ENCODE peak calls at places on chromosome 18, in seven cellular contexts. Y is neural crest cell, Z is B cell, X is memory B cell, J is Kasumi-1, U is foreskin fibroblast, S is D341Med. A is an unnamed sample.

GRCh38 chr18:79395761-79396404 is at the start of gene NFATC1:
- DNase-seq in Y (peak; percentile 55), Z (peak; percentile 87), X (peak; percentile 75), J (no peak), U (peak; percentile 76), S (peak; percentile 84), A (peak; percentile 90)

GRCh38 chr18:10488022-10488421 is 33.6 kb downstream of the APCDD1 start:
- DNase-seq in Y (no peak), Z (no peak), X (no peak), J (no peak), U (peak; percentile 83), S (no peak), A (no peak)

GRCh38 chr18:61575419-61575818 is 242.2 kb downstream of the CDH20 start:
- DNase-seq in Y (no peak), Z (no peak), X (no peak), J (no peak), U (no peak), S (no peak), A (no peak)

GRCh38 chr18:22044474-22045220 is 124.7 kb upstream of the GATA6 start:
- DNase-seq in Y (no peak), Z (no peak), X (no peak), J (no peak), U (no peak), S (no peak), A (no peak)

GRCh38 chr18:48877941-48878340 is 72.8 kb downstream of the SMAD7 start:
- DNase-seq in Y (no peak), Z (no peak), X (no peak), J (no peak), U (no peak), S (no peak), A (no peak)

GRCh38 chr18:26503382-26503781 is 45.0 kb downstream of the KCTD1 start:
- DNase-seq in Y (no peak), Z (no peak), X (no peak), J (no peak), U (no peak), S (no peak), A (no peak)

GRCh38 chr18:68549257-68549871 is 165.5 kb downstream of the TMX3 start:
- DNase-seq in Y (no peak), Z (no peak), X (no peak), J (no peak), U (peak; percentile 57), S (no peak), A (no peak)

GRCh38 chr18:57269756-57270534 is 82.4 kb upstream of the ST8SIA3 start:
- DNase-seq in Y (no peak), Z (no peak), X (no peak), J (no peak), U (no peak), S (no peak), A (no peak)

GRCh38 chr18:8990276-8991031 is 112.0 kb upstream of the NDUFV2 start:
- DNase-seq in Y (no peak), Z (no peak), X (no peak), J (no peak), U (peak; percentile 28), S (no peak), A (no peak)

GRCh38 chr18:47100214-47100831 is 50.0 kb downstream of the HDHD2 start:
- DNase-seq in Y (peak; percentile 57), Z (peak; percentile 55), X (peak; percentile 41), J (peak; percentile 23), U (peak; percentile 75), S (peak; percentile 82), A (peak; percentile 56)

GRCh38 chr18:66872277-66872676 is 268.4 kb upstream of the CDH19 start:
- DNase-seq in Y (no peak), Z (no peak), X (no peak), J (peak; percentile 42), U (peak; percentile 0), S (peak; percentile 45), A (no peak)

GRCh38 chr18:45539383-45539960 is 75.8 kb upstream of the SLC14A2 start:
- DNase-seq in Y (no peak), Z (no peak), X (no peak), J (no peak), U (no peak), S (no peak), A (no peak)

GRCh38 chr18:7000484-7001096 is 117.0 kb downstream of the LAMA1 start:
- DNase-seq in Y (no peak), Z (no peak), X (no peak), J (peak; percentile 42), U (peak; percentile 56), S (no peak), A (no peak)

GRCh38 chr18:37484893-37485834 is 80.4 kb downstream of the CELF4 start:
- DNase-seq in Y (peak; percentile 42), Z (no peak), X (no peak), J (peak; percentile 17), U (peak; percentile 55), S (peak; percentile 80), A (peak; percentile 23)

GRCh38 chr18:73462092-73462491 is 594.3 kb upstream of the NETO1 start:
- DNase-seq in Y (no peak), Z (no peak), X (no peak), J (no peak), U (peak; percentile 86), S (no peak), A (no peak)

GRCh38 chr18:833197-833596 is 21.2 kb upstream of the YES1 start:
- DNase-seq in Y (no peak), Z (no peak), X (no peak), J (no peak), U (no peak), S (no peak), A (no peak)

GRCh38 chr18:21997207-21998143 is 171.9 kb upstream of the GATA6 start:
- DNase-seq in Y (no peak), Z (peak; percentile 6), X (no peak), J (peak; percentile 91), U (peak; percentile 37), S (peak; percentile 73), A (no peak)

GRCh38 chr18:21741511-21742322 is 1.1 kb downstream of the MIB1 start:
- DNase-seq in Y (peak; percentile 38), Z (peak; percentile 7), X (peak; percentile 4), J (peak; percentile 16), U (peak; percentile 40), S (peak; percentile 70), A (peak; percentile 47)

GRCh38 chr18:27959101-27959500 is 217.8 kb downstream of the CDH2 start:
- DNase-seq in Y (no peak), Z (no peak), X (no peak), J (no peak), U (no peak), S (no peak), A (no peak)